ENCODE peak calls at places on chromosomes 4 and X, in ten cellular contexts. E is NT2/D1; T is ureter; G is neural crest cell; J is epithelial cell of esophagus; I is body of pancreas; S is EL; X is stimulated activated naive B cell treated with anti-CD40 and anti-IgM and Interleukin-4, amounts not matched to agents 10 μg/mL and 1 μg/mL and 100 μg/mL, for 72 hours; Y is omental fat pad; V is CD4-positive, alpha-beta T cell. F is an unnamed sample.

GRCh38 chrX:23118163-23118562 is 118.4 kb downstream of the DDX53 start:
- DNase-seq in E (no peak), T (no peak), G (no peak), J (no peak), I (no peak), S (no peak), X (no peak), Y (no peak), V (no peak), F (no peak)

GRCh38 chr4:8189551-8190466 is 9.3 kb upstream of the SH3TC1 start:
- DNase-seq in E (no peak), T (no peak), G (no peak), J (no peak), I (no peak), S (no peak), X (no peak), Y (no peak), V (no peak), F (no peak)

GRCh38 chr4:94507708-94508107 is 56.0 kb downstream of the PDLIM5 start:
- DNase-seq in E (no peak), T (no peak), G (no peak), J (peak; percentile 91), I (peak; percentile 60), S (peak; percentile 89), X (no peak), Y (no peak), V (no peak), F (peak; percentile 30)

GRCh38 chr4:100060765-100061416 is 110.8 kb upstream of the H2AZ1 start:
- DNase-seq in E (no peak), T (no peak), G (no peak), J (no peak), I (no peak), S (no peak), X (no peak), Y (no peak), V (no peak), F (no peak)

GRCh38 chrX:125132274-125132673 is 187.4 kb upstream of the TEX13C start:
- DNase-seq in E (no peak), T (no peak), G (no peak), J (peak; percentile 12), I (no peak), S (no peak), X (no peak), Y (no peak), V (no peak), F (no peak)

GRCh38 chrX:69060631-69061408 is 104.4 kb downstream of the PJA1 start:
- DNase-seq in E (peak; percentile 58), T (peak; percentile 50), G (peak; percentile 21), J (peak; percentile 18), I (peak; percentile 39), S (peak; percentile 12), X (no peak), Y (peak; percentile 23), V (no peak), F (peak; percentile 46)

GRCh38 chr4:159178147-159178541 is 75.3 kb downstream of the RAPGEF2 start:
- DNase-seq in E (no peak), T (no peak), G (no peak), J (peak; percentile 15), I (no peak), S (peak; percentile 4), X (no peak), Y (no peak), V (no peak), F (no peak)

GRCh38 chrX:16785247-16786138 is 773 bp upstream of the TXLNG start:
- DNase-seq in E (no peak), T (no peak), G (no peak), J (no peak), I (peak; percentile 15), S (no peak), X (no peak), Y (no peak), V (no peak), F (peak; percentile 46)

GRCh38 chr4:142100941-142101340 is 464.6 kb downstream of the IL15 start:
- DNase-seq in E (no peak), T (no peak), G (no peak), J (no peak), I (no peak), S (no peak), X (no peak), Y (no peak), V (no peak), F (no peak)

GRCh38 chrX:64842492-64842891 is 133.8 kb downstream of the ZC4H2 start:
- DNase-seq in E (no peak), T (no peak), G (no peak), J (no peak), I (no peak), S (no peak), X (peak; percentile 64), Y (no peak), V (no peak), F (no peak)

GRCh38 chrX:44770111-44770510 is 73.7 kb upstream of the DUSP21 start:
- DNase-seq in E (no peak), T (no peak), G (no peak), J (peak; percentile 5), I (no peak), S (no peak), X (no peak), Y (no peak), V (no peak), F (no peak)

GRCh38 chr4:144787365-144788263 is 141.7 kb downstream of the HHIP start:
- DNase-seq in E (peak; percentile 6), T (no peak), G (no peak), J (peak; percentile 50), I (no peak), S (peak; percentile 31), X (no peak), Y (no peak), V (no peak), F (no peak)

GRCh38 chr4:577499-578450 is 1.7 kb upstream of the TMEM271 start:
- DNase-seq in E (peak; percentile 63), T (no peak), G (peak; percentile 15), J (peak; percentile 66), I (no peak), S (peak; percentile 50), X (no peak), Y (no peak), V (no peak), F (no peak)

GRCh38 chrX:8237718-8238117 is 66.7 kb upstream of the VCX2 start:
- DNase-seq in E (no peak), T (no peak), G (no peak), J (no peak), I (no peak), S (no peak), X (no peak), Y (no peak), V (no peak), F (no peak)

GRCh38 chr4:128601992-128602695 is 207.4 kb upstream of the JADE1 start:
- DNase-seq in E (no peak), T (no peak), G (no peak), J (no peak), I (peak; percentile 44), S (peak; percentile 56), X (no peak), Y (no peak), V (no peak), F (no peak)